ENCODE peak calls at places on chromosomes 2 and 18, in ten cellular contexts. L, A, K, Y, Q, W, M, I, S and O are unnamed samples.

GRCh38 chr18:986552-986951 is 81.9 kb downstream of the ADCYAP1 start:
- DNase-seq in L (no peak), A (no peak), K (no peak), Y (no peak), Q (no peak), W (no peak), M (no peak), I (no peak), S (no peak), O (no peak)

GRCh38 chr2:137287934-137288639 is 522.7 kb downstream of the THSD7B start:
- DNase-seq in L (no peak), A (no peak), K (no peak), Y (no peak), Q (no peak), W (no peak), M (no peak), I (no peak), S (no peak), O (no peak)

GRCh38 chr2:55120634-55121359 is 70.5 kb upstream of the RTN4 start:
- DNase-seq in L (no peak), A (peak), K (peak), Y (no peak), Q (peak), W (peak), M (peak), I (peak), S (peak), O (no peak)

GRCh38 chr2:99425022-99425421 is 64.8 kb downstream of the REV1 start:
- DNase-seq in L (no peak), A (no peak), K (peak), Y (no peak), Q (peak), W (no peak), M (no peak), I (no peak), S (no peak), O (peak)

GRCh38 chr18:9333441-9334350 is 877 bp upstream of the TWSG1 start:
- DNase-seq in L (no peak), A (no peak), K (no peak), Y (no peak), Q (no peak), W (no peak), M (peak), I (peak), S (peak), O (no peak)

GRCh38 chr18:25239636-25240468 is 112.1 kb downstream of the ZNF521 start:
- DNase-seq in L (no peak), A (no peak), K (no peak), Y (no peak), Q (peak), W (no peak), M (no peak), I (no peak), S (no peak), O (no peak)

GRCh38 chr18:23053756-23054457 is 81.4 kb upstream of the CABLES1 start:
- DNase-seq in L (peak), A (peak), K (peak), Y (no peak), Q (peak), W (peak), M (no peak), I (no peak), S (no peak), O (no peak)

GRCh38 chr2:199596549-199596948 is 138.8 kb upstream of the SATB2 start:
- DNase-seq in L (no peak), A (no peak), K (no peak), Y (peak), Q (peak), W (peak), M (no peak), I (no peak), S (no peak), O (no peak)

GRCh38 chr2:197191948-197192338 is 118.6 kb downstream of the ANKRD44 start:
- DNase-seq in L (no peak), A (no peak), K (no peak), Y (no peak), Q (no peak), W (no peak), M (no peak), I (no peak), S (no peak), O (no peak)

GRCh38 chr2:50335852-50336251 is 696.1 kb downstream of the NRXN1 start:
- DNase-seq in L (no peak), A (no peak), K (no peak), Y (no peak), Q (no peak), W (no peak), M (no peak), I (no peak), S (no peak), O (no peak)

GRCh38 chr2:207970825-207971142 is 54.5 kb downstream of the PLEKHM3 start:
- DNase-seq in L (no peak), A (no peak), K (no peak), Y (no peak), Q (no peak), W (no peak), M (no peak), I (no peak), S (no peak), O (no peak)

GRCh38 chr2:239321596-239322413 is 79.0 kb downstream of the HDAC4 start:
- DNase-seq in L (no peak), A (peak), K (no peak), Y (no peak), Q (no peak), W (peak), M (no peak), I (no peak), S (no peak), O (no peak)

GRCh38 chr2:118061135-118061955 is 26.9 kb upstream of the INSIG2 start:
- DNase-seq in L (peak), A (no peak), K (peak), Y (no peak), Q (peak), W (peak), M (no peak), I (no peak), S (no peak), O (no peak)
- TF ChIP-seq CTCF in L (peak), A (peak), K (peak), Y (peak), Q (peak), W (peak), M (peak), I (no peak), S (peak), O (peak)

DNA sequence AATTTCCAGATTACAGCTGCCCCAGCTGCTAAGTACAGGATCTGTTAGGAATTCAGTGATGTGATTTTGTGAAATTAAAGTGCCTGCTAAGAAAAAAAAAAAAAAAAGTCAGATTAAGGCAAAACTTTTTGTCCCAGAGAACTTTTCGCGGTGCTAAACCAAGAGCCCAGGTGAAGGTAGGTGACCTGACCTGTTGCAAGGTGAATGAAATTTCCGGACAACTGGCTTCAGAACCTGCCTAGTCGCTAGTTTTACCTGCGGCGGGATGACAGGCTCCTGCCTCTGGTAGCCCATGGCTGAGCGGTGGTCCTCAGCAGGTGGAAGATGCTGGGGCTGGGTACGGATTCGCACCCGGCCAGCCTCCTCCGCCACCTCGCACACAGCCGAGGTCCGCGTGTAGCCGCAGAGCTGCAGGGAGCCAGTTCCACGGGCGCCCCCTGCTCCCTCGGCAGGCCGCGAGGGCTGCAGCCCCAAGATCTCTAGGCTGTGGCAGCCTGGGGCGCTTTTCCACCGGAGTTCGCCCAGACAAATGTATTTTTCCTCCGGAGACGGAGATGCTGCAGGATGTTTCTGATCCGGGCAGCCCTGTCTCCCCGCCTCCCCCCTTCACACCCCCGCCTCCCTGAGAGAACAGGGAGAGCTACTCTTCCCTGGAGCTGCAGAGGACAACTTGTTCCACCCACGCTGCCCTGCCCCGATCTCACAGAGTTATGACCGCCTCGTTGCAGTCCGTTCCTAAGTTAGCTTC is at the start of gene SLC38A11:
- DNase-seq in L (no peak), A (peak), K (no peak), Y (no peak), Q (peak), W (no peak), M (peak), I (peak), S (no peak), O (no peak)
- H3K4me3 ChIP-seq in L (peak), A (peak), K (peak), Y (no peak), Q (peak), W (no peak), M (peak), I (peak), S (peak), O (peak)

GRCh38 chr2:33372940-33373553 is 103.4 kb upstream of the RASGRP3 start:
- DNase-seq in L (no peak), A (peak), K (peak), Y (peak), Q (peak), W (peak), M (no peak), I (no peak), S (no peak), O (no peak)
- TF ChIP-seq CTCF in L (peak), A (peak), K (peak), Y (peak), Q (peak), W (peak), M (peak), I (peak), S (peak), O (peak)

DNA sequence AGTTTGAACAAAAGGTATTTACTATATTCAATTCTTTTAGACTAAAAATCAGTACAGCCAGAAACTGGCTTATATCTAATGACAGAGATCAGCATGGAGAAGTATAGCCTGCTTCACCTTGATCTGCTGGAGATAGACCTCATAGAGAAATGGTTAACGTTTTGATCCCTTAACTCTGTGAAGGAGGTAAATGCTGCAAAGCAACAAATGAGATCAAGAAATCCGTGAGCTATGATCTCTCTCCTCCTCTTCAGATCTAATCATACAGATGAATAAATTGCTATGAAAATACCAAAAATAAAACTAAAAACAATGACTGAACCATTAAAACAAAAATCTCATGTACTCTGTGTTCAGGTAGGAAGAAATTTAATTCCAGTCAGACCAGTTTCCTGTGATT is 42.8 kb downstream of the KLHL14 start:
- DNase-seq in L (no peak), A (no peak), K (no peak), Y (no peak), Q (no peak), W (no peak), M (no peak), I (no peak), S (no peak), O (no peak)
- H3K4me3 ChIP-seq in L (no peak), A (peak), K (peak), Y (no peak), Q (peak), W (peak), M (peak), I (peak), S (peak), O (no peak)

GRCh38 chr2:116696903-116697302 is 1117.6 kb upstream of the DDX18 start:
- DNase-seq in L (no peak), A (no peak), K (no peak), Y (no peak), Q (no peak), W (no peak), M (no peak), I (no peak), S (no peak), O (no peak)

GRCh38 chr2:116692988-116693387 is 1121.5 kb upstream of the DDX18 start:
- DNase-seq in L (no peak), A (no peak), K (no peak), Y (no peak), Q (no peak), W (peak), M (no peak), I (no peak), S (no peak), O (no peak)

DNA sequence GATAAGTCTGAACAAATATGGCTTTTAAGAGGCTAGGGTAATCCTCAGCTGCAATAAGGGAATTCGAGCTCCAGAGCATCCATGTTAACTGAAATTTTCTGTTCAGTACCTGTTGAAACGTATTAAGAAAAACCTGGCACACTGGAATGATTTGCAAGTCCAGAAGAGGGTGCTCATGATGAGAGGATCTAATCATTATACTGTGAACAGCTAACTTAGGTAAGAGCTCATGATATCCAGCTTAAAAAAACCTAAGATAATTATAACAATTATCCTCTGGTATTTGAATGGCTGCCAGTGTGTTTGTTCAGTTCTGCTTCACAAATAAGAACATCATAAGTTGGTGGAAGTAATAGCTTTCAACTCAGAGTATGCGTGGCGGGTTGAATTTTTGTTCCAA is 1118.3 kb upstream of the DDX18 start:
- DNase-seq in L (no peak), A (no peak), K (peak), Y (no peak), Q (no peak), W (no peak), M (no peak), I (no peak), S (no peak), O (no peak)
- TF ChIP-seq CTCF in L (no peak), A (no peak), K (no peak), Y (no peak), Q (no peak), W (no peak), M (no peak), I (no peak), S (no peak), O (no peak)

GRCh38 chr2:216370961-216371633 is 1.2 kb downstream of the MARCHF4 start:
- DNase-seq in L (no peak), A (peak), K (no peak), Y (no peak), Q (no peak), W (no peak), M (peak), I (peak), S (no peak), O (no peak)
- H3K4me3 ChIP-seq in L (peak), A (peak), K (peak), Y (no peak), Q (peak), W (no peak), M (peak), I (no peak), S (peak), O (peak)

DNA sequence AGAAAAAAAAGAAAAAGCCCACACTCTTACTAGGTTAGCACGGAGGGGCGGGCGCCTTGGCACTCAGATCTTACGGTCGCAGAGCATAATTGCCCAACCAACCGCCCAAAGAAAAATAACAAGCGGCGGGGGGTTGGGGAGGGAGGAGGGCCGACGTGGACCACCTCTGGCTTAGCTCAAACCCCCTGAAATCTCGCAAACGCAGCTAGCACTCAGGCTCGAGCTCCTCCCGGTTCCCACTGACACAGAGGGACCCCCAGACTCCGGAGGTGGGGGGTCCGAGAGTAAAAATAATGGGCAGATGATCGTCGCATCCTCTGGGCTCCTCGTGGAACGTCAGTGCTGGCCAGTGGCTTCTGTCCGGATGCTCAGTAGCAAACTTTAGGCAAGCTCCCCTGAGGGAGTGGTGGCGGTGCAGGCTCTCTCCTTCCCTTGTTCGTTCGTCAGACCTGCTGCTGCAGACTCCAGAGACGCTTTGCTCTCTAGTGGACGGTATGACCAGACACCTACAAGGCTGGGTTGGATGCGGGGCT is 12.0 kb downstream of the CATIP start:
- DNase-seq in L (no peak), A (no peak), K (no peak), Y (no peak), Q (peak), W (peak), M (peak), I (peak), S (no peak), O (no peak)
- TF ChIP-seq CTCF in L (no peak), A (no peak), K (no peak), Y (no peak), Q (peak), W (no peak), M (no peak), I (no peak), S (no peak), O (no peak)